ENCODE peak calls at places on chromosome 16, in five cellular contexts. P, E, Z, J and U are unnamed samples.

GRCh38 chr16:73056383-73056782 is 8.5 kb upstream of the ZFHX3 start:
- DNase-seq in Z (no peak), J (no peak), P (no peak), E (no peak), U (no peak)

GRCh38 chr16:89256651-89257254 is 39.2 kb downstream of the ZNF778 start:
- DNase-seq in J (peak), E (peak), P (peak), Z (peak), U (no peak)

GRCh38 chr16:2969545-2970521 is 685 bp downstream of the PAQR4 start:
- DNase-seq in Z (no peak), E (peak), J (peak), P (peak), U (no peak)

GRCh38 chr16:54484700-54485099 is 198.1 kb upstream of the IRX3 start:
- DNase-seq in P (no peak), J (no peak), E (no peak), Z (no peak), U (no peak)

GRCh38 chr16:74249281-74249680 is 47.3 kb upstream of the PSMD7 start:
- DNase-seq in E (no peak), P (no peak), J (no peak), Z (no peak), U (no peak)

GRCh38 chr16:78258651-78259050 is 159.2 kb downstream of the WWOX start:
- DNase-seq in J (no peak), Z (no peak), E (no peak), P (no peak), U (no peak)

GRCh38 chr16:47667956-47668355 is 206.8 kb downstream of the PHKB start:
- DNase-seq in J (no peak), E (no peak), Z (no peak), P (no peak), U (no peak)

GRCh38 chr16:65070831-65071230 is 51.0 kb downstream of the CDH11 start:
- DNase-seq in E (peak), Z (peak), P (peak), J (peak), U (peak)

GRCh38 chr16:22267764-22268163 is 29.4 kb upstream of the POLR3E start:
- DNase-seq in Z (no peak), P (no peak), J (no peak), E (no peak), U (no peak)

GRCh38 chr16:70252355-70252988 is 732 bp upstream of the EXOSC6 start:
- DNase-seq in P (no peak), E (peak), Z (no peak), J (no peak), U (no peak)
- TF ChIP-seq EP300 in P (no peak), E (no peak), Z (no peak), J (no peak), U (no peak)

GRCh38 chr16:23836404-23837291 is 865 bp downstream of the PRKCB start:
- DNase-seq in P (peak), J (peak), E (peak), Z (peak), U (peak)

GRCh38 chr16:23836078-23836403 is 258 bp downstream of the PRKCB start:
- DNase-seq in J (no peak), Z (no peak), P (no peak), E (no peak), U (no peak)

GRCh38 chr16:23833960-23834685 is 1.7 kb upstream of the PRKCB start:
- DNase-seq in Z (no peak), P (no peak), J (no peak), E (no peak), U (no peak)

GRCh38 chr16:23833504-23833903 is 2.3 kb upstream of the PRKCB start:
- DNase-seq in J (no peak), E (no peak), Z (no peak), P (no peak), U (no peak)

DNA sequence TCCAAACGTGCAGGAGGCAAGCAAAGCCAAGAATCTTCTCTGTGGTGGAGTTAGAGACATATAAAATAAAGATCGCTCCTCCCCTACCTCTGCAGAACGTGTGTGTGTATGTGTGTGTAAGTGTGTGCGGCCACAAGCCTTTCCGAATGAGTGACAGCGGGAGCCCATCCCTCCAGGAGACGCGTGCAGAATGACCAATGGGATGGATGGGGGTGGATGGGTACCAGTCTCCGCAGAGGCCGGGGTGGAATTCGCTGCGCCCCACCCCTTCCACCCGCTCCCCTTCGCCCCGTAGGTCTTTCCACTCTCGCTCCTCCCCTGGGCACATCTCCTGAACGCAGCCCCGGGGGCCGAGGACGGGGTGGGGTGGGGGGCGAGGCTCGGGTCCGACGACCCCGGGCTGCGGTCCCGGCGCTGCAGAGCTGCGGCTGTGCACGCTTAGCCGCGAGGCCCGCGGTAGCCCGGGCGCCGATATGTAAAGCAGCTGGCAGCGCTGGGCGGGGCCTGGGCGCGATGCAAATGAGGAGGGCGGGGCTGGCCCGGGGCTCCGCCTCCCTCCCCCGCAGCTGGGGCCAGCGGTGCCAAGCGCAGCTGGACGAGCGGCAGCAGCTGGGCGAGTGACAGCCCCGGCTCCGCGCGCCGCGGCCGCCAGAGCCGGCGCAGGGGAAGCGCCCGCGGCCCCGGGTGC is at the start of gene PRKCB:
- DNase-seq in E (peak), Z (peak), J (peak), P (peak), U (peak)
- TF ChIP-seq POLR2AphosphoS5 in E (no peak), Z (peak), J (peak), P (no peak), U (no peak)

GRCh38 chr16:76511203-76511602 is 234.0 kb downstream of the CNTNAP4 start:
- DNase-seq in E (no peak), Z (no peak), P (no peak), J (no peak), U (no peak)
- H3K4me3 ChIP-seq in E (no peak), Z (no peak), P (no peak), J (no peak), U (no peak)

GRCh38 chr16:68636064-68636551 is 9.0 kb upstream of the CDH3 start:
- DNase-seq in E (no peak), P (peak), J (no peak), Z (no peak), U (no peak)
- TF ChIP-seq EP300 in E (no peak), P (no peak), J (no peak), Z (no peak), U (no peak)

GRCh38 chr16:1413684-1414531 is 596 bp downstream of the UNKL start:
- DNase-seq in P (peak), J (peak), E (peak), Z (no peak), U (no peak)
- TF ChIP-seq POLR2AphosphoS5 in P (no peak), J (no peak), E (no peak), Z (no peak), U (no peak)

GRCh38 chr16:85313541-85314208 is 201.4 kb upstream of the CIBAR2 start:
- DNase-seq in P (no peak), Z (no peak), E (peak), J (no peak), U (no peak)

GRCh38 chr16:85312174-85312573 is 199.9 kb upstream of the CIBAR2 start:
- DNase-seq in J (no peak), P (no peak), Z (no peak), E (no peak), U (no peak)

GRCh38 chr16:85314633-85315032 is 202.4 kb upstream of the CIBAR2 start:
- DNase-seq in J (no peak), Z (no peak), E (no peak), P (no peak), U (no peak)

GRCh38 chr16:85311741-85312140 is 199.5 kb upstream of the CIBAR2 start:
- DNase-seq in P (no peak), E (no peak), J (no peak), Z (no peak), U (no peak)

GRCh38 chr16:85312642-85313540 is 200.6 kb upstream of the CIBAR2 start:
- DNase-seq in E (no peak), J (no peak), Z (no peak), P (no peak), U (no peak)
- H3K4me3 ChIP-seq in E (no peak), J (no peak), Z (no peak), P (no peak), U (no peak)

GRCh38 chr16:57677622-57678369 is 9.7 kb downstream of the ADGRG3 start:
- DNase-seq in E (no peak), P (peak), J (no peak), Z (peak), U (no peak)

GRCh38 chr16:57676624-57677085 is 8.5 kb downstream of the ADGRG3 start:
- DNase-seq in P (no peak), Z (peak), E (no peak), J (no peak), U (peak)

GRCh38 chr16:57679016-57679415 is 10.9 kb downstream of the ADGRG3 start:
- DNase-seq in Z (no peak), E (no peak), J (no peak), P (no peak), U (no peak)

GRCh38 chr16:57672824-57673223 is 4.7 kb downstream of the ADGRG3 start:
- DNase-seq in E (no peak), J (no peak), P (no peak), Z (peak), U (no peak)

GRCh38 chr16:57675752-57676623 is 7.9 kb downstream of the ADGRG3 start:
- DNase-seq in Z (peak), J (no peak), P (no peak), E (no peak), U (peak)
- TF ChIP-seq EP300 in Z (no peak), J (no peak), P (no peak), E (no peak), U (no peak)